ENCODE peak calls at places on chromosomes 7 and 10, in six cellular contexts. M, G, U, T, I and C are unnamed samples.
A peak's percentile ranks its signal among the peaks of the same experiment; 100 is the strongest.

GRCh38 chr7:117445206-117445605 is 17.9 kb upstream of the ASZ1 start:
- DNase-seq in I (no peak), T (no peak), U (no peak), G (no peak), M (no peak), C (no peak)

GRCh38 chr10:33196710-33197406 is 137.6 kb downstream of the NRP1 start:
- DNase-seq in U (no peak), M (peak; percentile 17), G (peak; percentile 40), T (no peak), I (no peak), C (no peak)

GRCh38 chr7:123770378-123770777 is 21.6 kb upstream of the WASL start:
- DNase-seq in U (no peak), T (no peak), G (no peak), M (no peak), I (no peak), C (no peak)

GRCh38 chr7:66146701-66147100 is 32.1 kb downstream of the CRCP start:
- DNase-seq in U (no peak), T (no peak), M (no peak), G (no peak), I (no peak), C (no peak)

GRCh38 chr7:91034459-91035368 is 229.5 kb upstream of the FZD1 start:
- DNase-seq in T (peak; percentile 72), I (peak; percentile 24), U (no peak), M (no peak), G (peak; percentile 74), C (no peak)

GRCh38 chr7:131336956-131337355 is 9.3 kb downstream of the MKLN1 start:
- DNase-seq in T (peak; percentile 17), G (no peak), U (no peak), M (no peak), I (no peak), C (no peak)

GRCh38 chr7:155456772-155457543 is 971 bp upstream of the EN2 start:
- DNase-seq in U (no peak), I (peak; percentile 35), G (peak; percentile 42), T (peak; percentile 81), M (peak; percentile 93), C (peak; percentile 84)

GRCh38 chr10:77463967-77464745 is 173.5 kb downstream of the KCNMA1 start:
- DNase-seq in I (no peak), G (no peak), U (no peak), T (no peak), M (no peak), C (no peak)

GRCh38 chr7:17599733-17600685 is 301.6 kb downstream of the AHR start:
- DNase-seq in G (no peak), U (no peak), M (no peak), I (no peak), T (no peak), C (no peak)

GRCh38 chr7:30697716-30698460 is 15.6 kb upstream of the CRHR2 start:
- DNase-seq in U (no peak), I (no peak), G (no peak), T (no peak), M (no peak), C (no peak)

GRCh38 chr10:103584216-103585010 is 90.9 kb downstream of the NEURL1 start:
- DNase-seq in G (no peak), I (no peak), U (no peak), M (no peak), T (no peak), C (no peak)

GRCh38 chr10:16843252-16843870 is 26.1 kb upstream of the RSU1 start:
- DNase-seq in I (no peak), T (peak; percentile 85), U (no peak), M (no peak), G (no peak), C (no peak)

GRCh38 chr7:35353481-35353880 is 99.6 kb upstream of the TBX20 start:
- DNase-seq in U (no peak), T (no peak), G (no peak), M (peak; percentile 59), I (no peak), C (no peak)

GRCh38 chr7:124155400-124156022 is 122.6 kb upstream of the TMEM229A start:
- DNase-seq in U (no peak), G (no peak), M (no peak), I (no peak), T (peak; percentile 55), C (no peak)

GRCh38 chr7:121383235-121383634 is 12.9 kb downstream of the FAM3C start:
- DNase-seq in T (no peak), I (no peak), U (no peak), M (no peak), G (no peak), C (no peak)

GRCh38 chr10:132145002-132145401 is 41.7 kb upstream of the DPYSL4 start:
- DNase-seq in T (no peak), I (no peak), U (peak; percentile 12), M (no peak), G (no peak), C (no peak)

GRCh38 chr10:80283119-80283518 is 6.3 kb downstream of the MAT1A start:
- DNase-seq in I (no peak), M (peak; percentile 63), U (no peak), G (no peak), T (peak; percentile 40), C (no peak)

GRCh38 chr7:69790915-69791473 is 192.7 kb downstream of the AUTS2 start:
- DNase-seq in I (no peak), T (no peak), G (no peak), U (no peak), M (no peak), C (no peak)

GRCh38 chr10:121952226-121952625 is 22.8 kb downstream of the NSMCE4A start:
- DNase-seq in M (peak; percentile 51), G (no peak), U (no peak), I (no peak), T (no peak), C (no peak)

GRCh38 chr7:84674236-84674913 is 479.8 kb upstream of the SEMA3A start:
- DNase-seq in T (no peak), M (no peak), G (no peak), U (no peak), I (no peak), C (no peak)

GRCh38 chr10:34249634-34250033 is 565.5 kb downstream of the PARD3 start:
- DNase-seq in I (no peak), T (no peak), M (no peak), U (no peak), G (no peak), C (no peak)

DNA sequence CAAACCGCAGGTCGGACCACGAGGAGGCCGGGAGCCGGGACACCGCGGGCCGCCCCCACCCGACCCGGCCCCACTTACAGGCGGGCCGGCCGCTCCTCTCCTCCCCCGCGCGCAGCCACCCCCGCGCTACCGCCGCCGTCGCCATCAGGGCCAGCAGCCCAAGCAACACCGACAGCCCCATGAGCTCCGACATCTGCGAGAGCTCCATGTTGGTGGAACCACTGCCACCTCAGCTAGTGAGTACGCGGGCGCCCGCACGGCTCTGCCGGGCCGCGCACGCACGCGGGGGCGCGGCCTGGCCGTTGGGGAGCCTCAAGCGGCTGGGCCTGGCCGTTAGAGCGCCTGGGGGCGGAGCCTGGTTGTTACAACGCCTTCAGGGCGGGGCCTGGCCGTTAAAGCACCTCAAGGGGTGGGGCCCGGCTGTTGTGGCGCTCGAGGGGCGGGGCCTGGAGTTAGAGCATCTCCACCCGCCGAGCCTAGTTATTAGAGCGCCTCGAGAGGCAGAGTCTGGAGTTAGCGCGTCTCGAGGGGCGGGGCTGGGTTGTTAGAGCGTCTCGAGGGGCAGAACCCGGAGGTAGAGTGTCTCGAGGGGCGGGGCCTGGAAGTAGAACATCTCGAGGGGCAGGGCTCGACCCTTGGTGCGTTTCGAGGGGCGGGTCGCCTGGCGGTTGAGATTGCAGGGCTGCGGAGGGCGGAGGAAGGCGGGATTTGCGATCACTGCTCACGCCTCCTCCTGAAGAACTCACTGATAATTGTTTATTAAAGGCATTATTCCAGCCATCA is at the start of gene TBL2:
- DNase-seq in M (peak; percentile 100), U (peak; percentile 99), G (peak; percentile 100), T (peak; percentile 100), I (peak; percentile 99), C (peak; percentile 99)
- TF ChIP-seq CTCF in M (peak; percentile 32), U (no peak), G (no peak), T (peak; percentile 13), I (no peak), C (peak; percentile 0)

DNA sequence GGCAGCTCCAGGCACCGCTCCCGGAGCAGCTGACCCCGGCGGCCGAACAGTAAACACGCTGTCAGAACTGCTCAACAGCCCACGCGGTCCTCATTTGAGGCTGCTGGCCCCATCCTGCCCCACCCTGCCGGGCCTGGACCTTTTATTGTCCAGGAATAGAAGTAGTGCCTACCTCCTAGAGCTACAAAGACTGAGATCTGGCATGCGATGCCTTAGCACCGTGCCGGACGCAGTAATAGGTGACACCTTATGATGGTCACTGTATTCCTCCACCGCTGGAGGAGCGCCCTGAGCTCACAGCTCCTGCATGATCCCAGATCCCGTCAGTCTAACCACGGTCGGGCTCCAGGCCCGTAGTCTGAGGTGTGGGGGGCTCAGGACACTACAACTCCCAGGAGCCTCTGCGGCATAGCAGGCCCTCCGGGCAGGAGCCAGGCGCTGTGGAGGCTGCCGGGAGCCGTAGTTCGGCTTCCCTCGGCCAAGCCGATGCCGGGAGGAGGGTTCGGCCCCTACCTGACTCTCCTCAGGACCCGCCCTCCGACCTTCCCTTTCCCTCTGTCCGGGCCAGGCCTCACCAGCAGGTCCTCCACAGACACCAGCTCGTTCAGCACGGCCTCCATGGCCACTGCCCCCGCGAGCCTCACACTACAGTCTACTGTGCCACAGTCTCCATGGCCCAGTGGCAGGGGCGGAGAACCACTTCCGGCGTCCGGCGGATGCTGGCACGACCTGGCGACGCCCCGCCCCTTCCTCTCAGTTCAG is at the start of gene FIS1:
- DNase-seq in G (peak; percentile 96), M (peak; percentile 97), U (peak; percentile 92), I (peak; percentile 84), T (peak; percentile 96), C (peak; percentile 94)
- TF ChIP-seq CTCF in G (no peak), M (no peak), U (peak; percentile 30), I (peak; percentile 96), T (no peak), C (peak; percentile 97)

DNA sequence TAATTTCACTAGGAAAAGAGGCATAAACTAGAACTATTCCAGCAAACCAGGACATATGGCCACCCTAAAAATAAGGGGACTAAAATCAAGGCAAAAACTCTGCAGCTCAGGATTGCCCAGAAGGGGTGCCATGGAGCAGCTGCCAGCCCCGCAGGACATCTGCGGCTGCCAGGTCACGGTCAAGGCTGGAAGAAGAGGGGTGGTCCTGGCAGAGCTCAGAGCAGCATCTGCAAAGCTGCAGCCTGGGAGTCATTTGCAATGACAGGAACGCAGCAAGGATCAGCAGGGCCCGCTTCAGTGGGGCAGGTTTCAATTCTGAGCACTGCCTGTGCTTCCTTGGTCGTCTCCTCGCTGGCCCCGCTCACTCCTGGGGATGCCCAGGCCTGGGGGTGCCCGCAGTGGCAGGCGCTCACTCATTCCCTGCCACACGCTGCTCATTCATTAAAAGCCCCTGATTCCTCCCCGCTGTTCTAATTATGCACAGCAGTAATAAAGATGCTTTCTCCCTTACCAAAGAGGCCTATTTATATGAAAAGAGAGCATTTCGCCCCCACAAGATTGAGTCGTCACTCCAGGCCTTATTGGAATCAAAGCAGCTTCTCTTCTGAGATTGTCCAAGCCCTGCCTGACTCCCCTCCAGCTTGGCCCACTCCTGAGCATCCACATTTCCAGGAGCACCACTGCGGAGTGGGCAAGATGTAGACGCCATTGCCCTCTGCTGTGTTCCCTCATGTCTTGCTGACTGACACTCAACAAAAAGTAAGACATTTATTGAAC is 4.6 kb downstream of the HSPA12A start:
- DNase-seq in G (no peak), U (no peak), M (no peak), I (no peak), T (no peak), C (no peak)
- TF ChIP-seq CTCF in G (no peak), U (no peak), M (peak; percentile 36), I (no peak), T (peak; percentile 32), C (no peak)

DNA sequence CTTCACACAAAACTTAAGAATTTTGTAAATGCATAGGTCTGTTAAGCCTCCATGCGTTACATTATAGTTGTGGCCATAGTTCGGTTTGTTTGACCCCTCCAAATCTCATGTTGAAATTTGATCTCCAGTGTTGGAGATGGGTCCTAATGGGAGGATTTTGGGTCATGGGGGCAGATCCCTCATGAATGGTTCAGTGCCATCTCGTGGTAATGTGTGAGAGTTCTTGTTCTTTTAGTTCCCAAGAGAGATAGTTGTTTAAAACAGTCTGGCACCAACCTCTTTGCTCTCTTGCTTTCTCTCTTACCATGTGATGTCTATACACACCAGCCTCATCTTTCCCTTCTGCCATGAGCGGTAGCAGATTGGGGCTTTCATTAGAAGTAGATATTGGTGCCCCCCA is 264.3 kb downstream of the TCF7L2 start:
- DNase-seq in U (no peak), M (no peak), G (no peak), I (no peak), T (no peak), C (no peak)
- TF ChIP-seq CTCF in U (no peak), M (no peak), G (no peak), I (no peak), T (no peak), C (no peak)